ENCODE peak calls at places on chromosome 3, in seven cellular contexts. C is IMR-90; R is GM18507; S is skeletal muscle cell; Z is GF-D8; L is cardiac muscle cell; A is activated naive CD4-positive, alpha-beta T cell. W is an unnamed sample.

GRCh38 chr3:60979861-60980739 is 271.2 kb downstream of the FHIT start:
- DNase-seq in C (no peak), A (no peak), L (no peak), R (no peak), Z (no peak), S (peak; percentile 40), W (no peak)

GRCh38 chr3:116064646-116065045 is 380.6 kb downstream of the LSAMP start:
- DNase-seq in A (no peak), Z (no peak), L (no peak), R (no peak), C (peak; percentile 60), S (no peak), W (no peak)

GRCh38 chr3:123287051-123287961 is 85.6 kb downstream of the SEC22A start:
- DNase-seq in A (no peak), R (no peak), L (no peak), C (no peak), S (no peak), Z (no peak), W (no peak)

GRCh38 chr3:47661121-47661752 is 82.6 kb upstream of the CSPG5 start:
- DNase-seq in R (no peak), L (peak; percentile 55), A (no peak), S (peak; percentile 46), C (peak; percentile 85), Z (no peak), W (no peak)

GRCh38 chr3:187743195-187744141 is 1.8 kb downstream of the BCL6 start:
- DNase-seq in L (peak; percentile 80), R (no peak), C (peak; percentile 46), Z (no peak), S (no peak), A (peak; percentile 24), W (peak; percentile 18)

GRCh38 chr3:131738095-131738494 is 235.3 kb upstream of the MRPL3 start:
- DNase-seq in R (no peak), Z (no peak), S (no peak), A (no peak), C (no peak), L (no peak), W (no peak)

GRCh38 chr3:54873059-54873695 is 54.7 kb downstream of the LRTM1 start:
- DNase-seq in S (no peak), L (no peak), A (no peak), R (no peak), C (peak; percentile 27), Z (no peak), W (no peak)

GRCh38 chr3:127800508-127800907 is 21.8 kb downstream of the MGLL start:
- DNase-seq in L (peak; percentile 37), Z (peak; percentile 87), A (no peak), R (no peak), C (peak; percentile 47), S (no peak), W (no peak)

GRCh38 chr3:5258526-5258925 is 71.0 kb downstream of the EDEM1 start:
- DNase-seq in S (no peak), C (no peak), Z (no peak), L (no peak), R (no peak), A (no peak), W (no peak)

GRCh38 chr3:34263014-34263714 is 464.7 kb downstream of the PDCD6IP start:
- DNase-seq in L (no peak), S (no peak), R (no peak), C (no peak), A (no peak), Z (no peak), W (no peak)

GRCh38 chr3:152376351-152377183 is 107.8 kb downstream of the MBNL1 start:
- DNase-seq in A (no peak), L (peak; percentile 56), Z (peak; percentile 94), R (no peak), C (peak; percentile 84), S (peak; percentile 50), W (no peak)

GRCh38 chr3:52327486-52328290 is 11.6 kb downstream of the DNAH1 start:
- DNase-seq in R (no peak), L (no peak), S (no peak), Z (no peak), C (no peak), A (no peak), W (no peak)

GRCh38 chr3:12370758-12371157 is 81.9 kb downstream of the PPARG start:
- DNase-seq in Z (no peak), A (no peak), C (peak; percentile 36), R (no peak), S (no peak), L (peak; percentile 54), W (no peak)

GRCh38 chr3:24963762-24964625 is 464.1 kb upstream of the RARB start:
- DNase-seq in C (peak; percentile 17), Z (no peak), R (no peak), A (no peak), S (no peak), L (peak; percentile 55), W (no peak)

GRCh38 chr3:50574280-50574831 is 5.0 kb downstream of the HEMK1 start:
- DNase-seq in L (no peak), S (no peak), Z (no peak), C (no peak), A (no peak), R (no peak), W (no peak)

GRCh38 chr3:73599605-73600004 is 25.1 kb downstream of the PDZRN3 start:
- DNase-seq in Z (no peak), L (no peak), R (no peak), C (no peak), S (no peak), A (no peak), W (no peak)